ENCODE peak calls at places on chromosomes 1 and 21, in four cellular contexts. One of them, this sample, is unnamed.

GRCh38 chr1:44036409-44037111 is 5.3 kb upstream of the SLC6A9 start:
- DNase-seq in H1: peak
- DNase-seq in K562: peak
- DNase-seq in HepG2: peak
- DNase-seq in this sample: no peak

GRCh38 chr1:76146184-76146583 is 71.6 kb downstream of the ST6GALNAC3 start:
- DNase-seq in H1: no peak
- DNase-seq in K562: no peak
- DNase-seq in HepG2: no peak
- DNase-seq in this sample: no peak

GRCh38 chr1:157155658-157156057 is 17.5 kb upstream of the ETV3 start:
- DNase-seq in H1: no peak
- DNase-seq in K562: no peak
- DNase-seq in HepG2: peak
- DNase-seq in this sample: no peak

GRCh38 chr1:230851291-230851691 is 17.0 kb downstream of the C1orf198 start:
- DNase-seq in H1: no peak
- DNase-seq in K562: no peak
- DNase-seq in HepG2: no peak
- DNase-seq in this sample: no peak

GRCh38 chr1:202811296-202812175 is 782 bp downstream of the PCAT6 start:
- DNase-seq in H1: peak
- DNase-seq in K562: peak
- DNase-seq in HepG2: peak
- DNase-seq in this sample: no peak

GRCh38 chr1:31507221-31507620 is 69.1 kb upstream of the TINAGL1 start:
- DNase-seq in H1: no peak
- DNase-seq in K562: no peak
- DNase-seq in HepG2: no peak
- DNase-seq in this sample: no peak

GRCh38 chr1:7703321-7704213 is 67.5 kb upstream of the VAMP3 start:
- DNase-seq in H1: peak
- DNase-seq in K562: peak
- DNase-seq in HepG2: no peak
- DNase-seq in this sample: no peak

GRCh38 chr1:219171192-219171935 is 2.3 kb upstream of the LYPLAL1 start:
- DNase-seq in H1: no peak
- DNase-seq in K562: no peak
- DNase-seq in HepG2: peak
- DNase-seq in this sample: no peak

GRCh38 chr1:87644033-87644432 is 315.4 kb downstream of the LMO4 start:
- DNase-seq in H1: no peak
- DNase-seq in K562: no peak
- DNase-seq in HepG2: no peak
- DNase-seq in this sample: no peak

GRCh38 chr1:38114231-38114630 is 67.6 kb upstream of the POU3F1 start:
- DNase-seq in H1: no peak
- DNase-seq in K562: no peak
- DNase-seq in HepG2: no peak
- DNase-seq in this sample: no peak

GRCh38 chr1:51569284-51570062 is 47.4 kb upstream of the OSBPL9 start:
- DNase-seq in H1: no peak
- DNase-seq in K562: peak
- DNase-seq in HepG2: peak
- DNase-seq in this sample: peak

GRCh38 chr1:177209357-177209756 is 38.6 kb downstream of the BRINP2 start:
- DNase-seq in H1: no peak
- DNase-seq in K562: no peak
- DNase-seq in HepG2: no peak
- DNase-seq in this sample: no peak

GRCh38 chr1:177210071-177210470 is 39.3 kb downstream of the BRINP2 start:
- DNase-seq in H1: no peak
- DNase-seq in K562: no peak
- DNase-seq in HepG2: no peak
- DNase-seq in this sample: no peak

GRCh38 chr1:177206831-177207230 is 36.1 kb downstream of the BRINP2 start:
- DNase-seq in H1: no peak
- DNase-seq in K562: no peak
- DNase-seq in HepG2: no peak
- DNase-seq in this sample: no peak

GRCh38 chr1:177211231-177211630 is 40.5 kb downstream of the BRINP2 start:
- DNase-seq in H1: no peak
- DNase-seq in K562: no peak
- DNase-seq in HepG2: no peak
- DNase-seq in this sample: no peak

DNA sequence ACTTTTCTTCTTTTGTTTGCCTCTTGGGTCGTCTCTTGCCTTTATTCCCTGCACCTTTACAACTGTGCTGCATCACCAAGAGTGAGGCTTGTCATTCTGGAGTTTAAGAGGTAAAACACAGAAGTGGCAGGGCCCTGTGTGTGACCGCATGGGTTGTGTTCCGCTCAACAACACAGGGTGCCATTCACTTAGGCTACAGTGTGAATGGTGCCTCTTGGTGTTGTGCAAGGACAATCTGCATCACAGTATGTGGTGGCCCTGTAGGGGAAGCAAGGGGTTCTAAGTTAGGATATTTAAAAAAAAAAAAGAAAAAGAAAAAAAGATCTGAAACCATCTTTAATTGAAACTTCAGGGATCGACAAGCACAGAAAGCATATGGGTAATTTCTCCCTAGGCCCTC is 38.2 kb downstream of the BRINP2 start:
- DNase-seq in H1: no peak
- DNase-seq in K562: no peak
- DNase-seq in HepG2: no peak
- DNase-seq in this sample: no peak
- TF ChIP-seq TAF1 in H1: no peak
- TF ChIP-seq TAF1 in K562: no peak
- TF ChIP-seq TAF1 in HepG2: no peak
- TF ChIP-seq TAF1 in this sample: no peak

GRCh38 chr1:233025156-233025555 is 74.7 kb downstream of the NTPCR start:
- DNase-seq in H1: peak
- DNase-seq in K562: no peak
- DNase-seq in HepG2: peak
- DNase-seq in this sample: no peak
- TF ChIP-seq CREB1 in H1: peak
- TF ChIP-seq CREB1 in K562: no peak
- TF ChIP-seq CREB1 in HepG2: no peak
- TF ChIP-seq CREB1 in this sample: no peak

GRCh38 chr1:243286409-243287127 is 30.7 kb downstream of the SDCCAG8 start:
- DNase-seq in H1: no peak
- DNase-seq in K562: no peak
- DNase-seq in HepG2: no peak
- DNase-seq in this sample: no peak
- TF ChIP-seq TAF1 in H1: no peak
- TF ChIP-seq TAF1 in K562: no peak
- TF ChIP-seq TAF1 in HepG2: no peak
- TF ChIP-seq TAF1 in this sample: no peak

GRCh38 chr1:155591770-155592169 is 18.2 kb upstream of the MSTO1 start:
- DNase-seq in H1: no peak
- DNase-seq in K562: peak
- DNase-seq in HepG2: peak
- DNase-seq in this sample: peak
- TF ChIP-seq CREB1 in H1: no peak
- TF ChIP-seq CREB1 in K562: no peak
- TF ChIP-seq CREB1 in HepG2: no peak
- TF ChIP-seq CREB1 in this sample: no peak

DNA sequence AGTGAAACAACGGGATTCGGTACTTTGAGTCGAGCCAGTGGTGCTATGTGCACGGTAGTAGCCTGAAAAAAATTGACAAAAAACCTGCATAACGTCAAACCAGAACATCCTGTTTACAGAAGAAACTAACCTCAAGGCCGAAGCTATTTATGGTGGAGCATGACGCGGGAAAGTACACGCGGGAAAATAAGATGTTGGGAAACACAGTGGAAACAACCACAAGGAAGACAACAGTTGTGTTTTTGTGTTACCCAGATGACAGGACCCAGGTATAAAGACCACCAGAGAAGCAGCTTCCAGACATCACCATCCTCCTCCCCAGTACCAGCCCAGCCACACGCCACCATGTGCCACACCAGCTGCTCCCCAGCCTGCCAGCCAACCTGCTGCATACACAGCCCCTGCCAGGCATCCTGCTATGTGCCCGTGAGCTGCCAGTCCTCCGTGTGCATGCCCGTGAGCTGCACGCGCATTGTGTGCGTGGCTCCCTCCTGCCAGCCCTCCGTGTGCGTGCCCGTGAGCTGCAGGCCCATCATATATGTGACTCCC is at the start of gene KRTAP12-3:
- DNase-seq in H1: no peak
- DNase-seq in K562: no peak
- DNase-seq in HepG2: no peak
- DNase-seq in this sample: no peak
- TF ChIP-seq TAF1 in H1: no peak
- TF ChIP-seq TAF1 in K562: no peak
- TF ChIP-seq TAF1 in HepG2: no peak
- TF ChIP-seq TAF1 in this sample: no peak

GRCh38 chr21:44986471-44987291 is 46.9 kb downstream of the SLX9 start:
- DNase-seq in H1: no peak
- DNase-seq in K562: no peak
- DNase-seq in HepG2: no peak
- DNase-seq in this sample: no peak
- TF ChIP-seq CREB1 in H1: no peak
- TF ChIP-seq CREB1 in K562: no peak
- TF ChIP-seq CREB1 in HepG2: no peak
- TF ChIP-seq CREB1 in this sample: no peak

GRCh38 chr21:22904385-22904784 is 1906.2 kb downstream of the NCAM2 start:
- DNase-seq in H1: no peak
- DNase-seq in K562: no peak
- DNase-seq in HepG2: no peak
- DNase-seq in this sample: no peak

GRCh38 chr21:22898061-22898460 is 1899.9 kb downstream of the NCAM2 start:
- DNase-seq in H1: no peak
- DNase-seq in K562: no peak
- DNase-seq in HepG2: no peak
- DNase-seq in this sample: no peak

GRCh38 chr21:22900511-22900910 is 1902.3 kb downstream of the NCAM2 start:
- DNase-seq in H1: no peak
- DNase-seq in K562: no peak
- DNase-seq in HepG2: no peak
- DNase-seq in this sample: no peak
- TF ChIP-seq TAF1 in H1: no peak
- TF ChIP-seq TAF1 in K562: no peak
- TF ChIP-seq TAF1 in HepG2: no peak
- TF ChIP-seq TAF1 in this sample: no peak

GRCh38 chr1:54543729-54544496 is 4.1 kb upstream of the ACOT11 start:
- DNase-seq in H1: no peak
- DNase-seq in K562: no peak
- DNase-seq in HepG2: no peak
- DNase-seq in this sample: no peak
- TF ChIP-seq CREB1 in H1: no peak
- TF ChIP-seq CREB1 in K562: no peak
- TF ChIP-seq CREB1 in HepG2: no peak
- TF ChIP-seq CREB1 in this sample: no peak

GRCh38 chr1:115194571-115194970 is 105.3 kb upstream of the TSPAN2 start:
- DNase-seq in H1: no peak
- DNase-seq in K562: no peak
- DNase-seq in HepG2: no peak
- DNase-seq in this sample: no peak
- TF ChIP-seq TAF1 in H1: no peak
- TF ChIP-seq TAF1 in K562: no peak
- TF ChIP-seq TAF1 in HepG2: no peak
- TF ChIP-seq TAF1 in this sample: no peak

This sample was measured in GM12878.